ENCODE peak calls at places on chromosomes 12 and 14, in ten cellular contexts. T is substantia nigra; A is CD14-positive monocyte; L is nucleus accumbens; W is NCI-H1105; D is stimulated activated CD4-positive, alpha-beta T cell treated with anti-CD3 and anti-CD28 coated beads, Interleukin-4, amount 100 ng/mL, for 48 hours; R is D341Med; Q is activated naive CD8-positive, alpha-beta T cell treated with anti-CD3 and anti-CD28 coated beads, Interleukin-2, amount 50 U/mL, for 24 hours; E is aorta; H is fibroblast of the aortic adventitia. O is an unnamed sample.
A peak's percentile ranks its signal among the peaks of the same experiment; 100 is the strongest.

GRCh38 chr12:123119808-123120207 is 31.1 kb downstream of the PITPNM2 start:
- DNase-seq in W (no peak), R (no peak), L (no peak), H (no peak), D (peak; percentile 23), T (no peak), A (no peak), Q (peak; percentile 49), E (no peak), O (no peak)

GRCh38 chr14:54643696-54644176 is 76.8 kb downstream of the SAMD4A start:
- DNase-seq in L (no peak), W (no peak), E (no peak), T (no peak), A (no peak), H (no peak), D (no peak), Q (no peak), R (no peak), O (no peak)

GRCh38 chr12:100826323-100826722 is 31.7 kb downstream of the ANO4 start:
- DNase-seq in L (no peak), T (peak; percentile 17), R (no peak), Q (peak; percentile 7), E (peak; percentile 59), A (no peak), H (peak; percentile 68), D (no peak), W (no peak), O (no peak)

GRCh38 chr14:54785778-54786160 is 116.9 kb downstream of the GCH1 start:
- DNase-seq in T (no peak), W (no peak), A (no peak), E (no peak), Q (no peak), L (no peak), H (no peak), R (no peak), D (no peak), O (no peak)

GRCh38 chr14:38238881-38239280 is 17.0 kb downstream of the CLEC14A start:
- DNase-seq in D (no peak), E (no peak), A (no peak), R (no peak), H (no peak), W (no peak), Q (no peak), T (no peak), L (no peak), O (no peak)

GRCh38 chr12:25623816-25624215 is 70.7 kb upstream of the LMNTD1 start:
- DNase-seq in R (no peak), H (peak; percentile 13), A (no peak), E (no peak), D (no peak), W (no peak), Q (no peak), T (no peak), L (no peak), O (no peak)

GRCh38 chr12:118360785-118361404 is 11.8 kb downstream of the TAOK3 start:
- DNase-seq in R (no peak), L (no peak), H (peak; percentile 62), Q (no peak), W (no peak), D (no peak), A (no peak), T (no peak), E (no peak), O (no peak)

GRCh38 chr12:47905313-47905730 is 528 bp upstream of the VDR start:
- DNase-seq in R (peak; percentile 68), W (peak; percentile 74), E (peak; percentile 64), Q (peak; percentile 49), D (no peak), H (no peak), T (no peak), L (no peak), A (no peak), O (peak; percentile 63)

GRCh38 chr12:106248177-106248848 is 493 bp upstream of the CKAP4 start:
- DNase-seq in T (peak; percentile 28), L (peak; percentile 43), E (peak; percentile 77), A (no peak), W (peak; percentile 17), D (no peak), H (peak; percentile 84), R (no peak), Q (peak; percentile 48), O (peak; percentile 75)

GRCh38 chr12:111369496-111370220 is 763 bp upstream of the PHETA1 start:
- DNase-seq in A (no peak), T (no peak), Q (no peak), E (no peak), W (no peak), L (no peak), R (no peak), D (no peak), H (no peak), O (no peak)

GRCh38 chr12:30806989-30807694 is 52.4 kb upstream of the CAPRIN2 start:
- DNase-seq in D (no peak), T (no peak), L (no peak), W (peak; percentile 74), R (peak; percentile 63), A (no peak), E (no peak), H (peak; percentile 91), Q (no peak), O (no peak)

GRCh38 chr14:52286659-52287649 is 19.5 kb downstream of the PTGDR start:
- DNase-seq in A (no peak), T (no peak), E (no peak), Q (no peak), R (no peak), H (peak; percentile 53), W (no peak), D (no peak), L (no peak), O (no peak)

GRCh38 chr12:127809236-127809635 is 457.7 kb upstream of the TMEM132C start:
- DNase-seq in W (no peak), Q (no peak), H (peak; percentile 90), L (no peak), T (no peak), R (no peak), E (no peak), D (no peak), A (no peak), O (no peak)

GRCh38 chr12:53770281-53770680 is 18.5 kb upstream of the CISTR start:
- DNase-seq in R (no peak), E (no peak), D (no peak), Q (no peak), H (peak; percentile 95), L (no peak), A (no peak), W (no peak), T (no peak), O (no peak)

GRCh38 chr14:74954232-74954946 is 1.0 kb downstream of the PGF start:
- DNase-seq in D (no peak), H (no peak), L (no peak), T (peak; percentile 21), E (peak; percentile 72), R (no peak), W (peak; percentile 86), A (no peak), Q (no peak), O (peak; percentile 64)

GRCh38 chr12:62760779-62761178 is 174.2 kb downstream of the PPM1H start:
- DNase-seq in H (peak; percentile 61), A (no peak), Q (no peak), R (no peak), D (no peak), W (no peak), E (no peak), T (no peak), L (no peak), O (no peak)

GRCh38 chr12:46944104-46944503 is 118.3 kb upstream of the SLC38A4 start:
- DNase-seq in Q (no peak), H (peak; percentile 76), W (no peak), R (no peak), E (no peak), L (no peak), A (no peak), T (no peak), D (no peak), O (no peak)

GRCh38 chr12:65584041-65584440 is 240.2 kb upstream of the HMGA2 start:
- DNase-seq in H (no peak), D (no peak), Q (no peak), R (peak; percentile 67), A (no peak), W (no peak), T (no peak), L (no peak), E (no peak), O (no peak)

GRCh38 chr12:49537709-49538601 is 875 bp upstream of the KCNH3 start:
- DNase-seq in E (no peak), A (no peak), R (peak; percentile 73), T (no peak), D (peak; percentile 19), Q (peak; percentile 37), W (peak; percentile 21), L (no peak), H (no peak), O (no peak)

GRCh38 chr14:99758121-99758871 is 34.9 kb upstream of the EML1 start:
- DNase-seq in E (peak; percentile 42), H (peak; percentile 85), T (no peak), Q (no peak), W (no peak), A (no peak), L (no peak), R (no peak), D (peak; percentile 11), O (no peak)